ENCODE peak calls at places on chromosomes 6 and 20, in nine cellular contexts. P is stimulated activated CD4-positive, alpha-beta T cell treated with anti-CD3 and anti-CD28 coated beads, Interleukin-15, amount 100 ng/mL, for 1 hour; V is ACHN; M is tibial nerve; S is choroid plexus epithelial cell; C is T follicular helper cell; I is DMS153; O is EL; Q is Karpas-422. H is an unnamed sample.

GRCh38 chr6:104123227-104123626 is 736.5 kb downstream of the HACE1 start:
- DNase-seq in C (no peak), Q (no peak), I (no peak), P (no peak), M (no peak), S (no peak), O (no peak), V (no peak), H (no peak)

GRCh38 chr6:116244284-116244683 is 9.6 kb downstream of the TSPYL4 start:
- DNase-seq in O (no peak), I (peak), S (no peak), P (no peak), M (no peak), V (no peak), C (no peak), Q (no peak), H (no peak)

GRCh38 chr20:48456361-48457184 is 371.2 kb downstream of the PREX1 start:
- DNase-seq in S (no peak), V (no peak), P (no peak), O (no peak), M (no peak), C (no peak), Q (no peak), I (no peak), H (no peak)

GRCh38 chr6:113137411-113137810 is 719.7 kb upstream of the MARCKS start:
- DNase-seq in O (no peak), M (no peak), C (no peak), I (no peak), S (peak), V (no peak), Q (no peak), P (no peak), H (peak)

GRCh38 chr6:158642805-158643489 is 1.6 kb downstream of the DYNLT1 start:
- DNase-seq in S (no peak), P (no peak), I (no peak), Q (no peak), V (peak), O (no peak), M (no peak), C (no peak), H (no peak)

GRCh38 chr6:87722831-87723726 is 21.0 kb upstream of the AKIRIN2 start:
- DNase-seq in I (no peak), Q (no peak), C (no peak), M (no peak), O (peak), S (peak), V (peak), P (no peak), H (no peak)

GRCh38 chr20:55528482-55528881 is 476.8 kb downstream of the CBLN4 start:
- DNase-seq in V (no peak), Q (no peak), O (no peak), I (no peak), S (no peak), M (no peak), C (no peak), P (no peak), H (no peak)

GRCh38 chr20:50559856-50560623 is 49.9 kb downstream of the PTPN1 start:
- DNase-seq in C (no peak), I (no peak), P (no peak), V (no peak), O (no peak), M (no peak), Q (no peak), S (no peak), H (no peak)

GRCh38 chr6:157073596-157073995 is 249.7 kb downstream of the TMEM242 start:
- DNase-seq in S (no peak), I (no peak), C (no peak), Q (no peak), V (no peak), O (no peak), P (no peak), M (no peak), H (no peak)

GRCh38 chr6:68114648-68115047 is 520.4 kb upstream of the ADGRB3 start:
- DNase-seq in Q (no peak), O (no peak), S (no peak), I (no peak), V (no peak), P (no peak), C (no peak), M (no peak), H (no peak)

GRCh38 chr6:150592377-150592995 is 7.2 kb upstream of the PLEKHG1 start:
- DNase-seq in P (no peak), V (no peak), M (no peak), Q (no peak), C (no peak), O (no peak), I (no peak), S (no peak), H (no peak)

GRCh38 chr6:42316390-42316970 is 98.8 kb upstream of the MRPS10 start:
- DNase-seq in I (no peak), M (no peak), C (no peak), P (no peak), Q (peak), O (peak), V (peak), S (peak), H (no peak)

GRCh38 chr6:163958646-163959045 is 544.1 kb downstream of the QKI start:
- DNase-seq in M (no peak), Q (no peak), I (no peak), V (peak), P (no peak), C (no peak), O (peak), S (peak), H (no peak)

GRCh38 chr20:47315339-47315662 is 41.2 kb downstream of the ZMYND8 start:
- DNase-seq in C (no peak), Q (no peak), P (no peak), S (peak), M (no peak), O (peak), I (peak), V (no peak), H (no peak)

GRCh38 chr20:36861875-36862801 is 13.8 kb upstream of the TLDC2 start:
- DNase-seq in P (no peak), S (peak), V (peak), C (no peak), Q (peak), M (peak), I (peak), O (peak), H (peak)

GRCh38 chr20:12824353-12824752 is 184.4 kb upstream of the SPTLC3 start:
- DNase-seq in I (no peak), M (no peak), C (no peak), P (no peak), S (peak), V (no peak), Q (no peak), O (no peak), H (no peak)

GRCh38 chr20:23744726-23745646 is 5.7 kb downstream of the CST1 start:
- DNase-seq in O (no peak), S (no peak), C (no peak), M (no peak), I (no peak), P (no peak), V (no peak), Q (no peak), H (no peak)

GRCh38 chr6:110039996-110040383 is 61.9 kb downstream of the GPR6 start:
- DNase-seq in S (peak), Q (peak), V (peak), O (peak), I (peak), C (no peak), M (no peak), P (peak), H (no peak)

GRCh38 chr6:31945507-31946369 is at the start of gene CFB:
- DNase-seq in C (no peak), O (peak), I (no peak), M (peak), V (peak), Q (no peak), P (no peak), S (peak), H (peak)

GRCh38 chr20:4335722-4336121 is 320.4 kb upstream of the RNF24 start:
- DNase-seq in C (no peak), O (no peak), P (no peak), Q (no peak), M (no peak), I (no peak), S (no peak), V (no peak), H (no peak)

GRCh38 chr20:11445161-11445560 is 472.5 kb upstream of the BTBD3 start:
- DNase-seq in O (no peak), M (no peak), C (no peak), Q (no peak), I (no peak), S (no peak), V (no peak), P (no peak), H (no peak)

GRCh38 chr6:30263734-30264133 is 50.5 kb upstream of the TRIM26 start:
- DNase-seq in S (peak), Q (no peak), C (no peak), V (peak), I (no peak), O (peak), M (no peak), P (no peak), H (no peak)

GRCh38 chr6:14754636-14755513 is 491.0 kb upstream of the JARID2 start:
- DNase-seq in O (no peak), S (no peak), M (no peak), Q (no peak), V (no peak), P (no peak), C (no peak), I (no peak), H (no peak)

GRCh38 chr6:111597687-111598086 is 8.0 kb downstream of the TRAF3IP2 start:
- DNase-seq in C (no peak), S (no peak), Q (no peak), M (no peak), O (no peak), P (no peak), I (no peak), V (no peak), H (no peak)

GRCh38 chr20:45934046-45934586 is 367 bp upstream of the PCIF1 start:
- DNase-seq in C (no peak), S (peak), V (peak), Q (peak), M (peak), I (no peak), O (peak), P (no peak), H (peak)

GRCh38 chr20:62921119-62921687 is 5.1 kb downstream of the DIDO1 start:
- DNase-seq in O (peak), S (peak), I (peak), Q (peak), V (peak), M (no peak), P (peak), C (peak), H (no peak)

GRCh38 chr6:1862411-1862810 is 252.7 kb downstream of the FOXC1 start:
- DNase-seq in C (no peak), V (no peak), M (no peak), S (no peak), P (no peak), Q (no peak), I (no peak), O (no peak), H (no peak)

GRCh38 chr20:44805991-44806729 is 4.2 kb downstream of the RIMS4 start:
- DNase-seq in M (peak), C (no peak), O (peak), P (no peak), S (peak), Q (no peak), V (no peak), I (no peak), H (peak)

GRCh38 chr20:33304046-33304445 is 21.0 kb downstream of the BPIFB1 start:
- DNase-seq in S (no peak), I (no peak), P (no peak), O (no peak), V (no peak), C (no peak), Q (peak), M (no peak), H (no peak)

GRCh38 chr6:316753-317038 is 24.4 kb downstream of the DUSP22 start:
- DNase-seq in O (no peak), C (no peak), P (no peak), V (no peak), I (no peak), M (no peak), Q (no peak), S (no peak), H (no peak)

GRCh38 chr6:4564746-4565145 is 211.5 kb upstream of the CDYL start:
- DNase-seq in P (no peak), S (no peak), I (no peak), M (no peak), C (no peak), O (no peak), V (no peak), Q (no peak), H (no peak)

GRCh38 chr6:169141706-169142705 is 111.6 kb downstream of the THBS2 start:
- DNase-seq in Q (no peak), S (no peak), V (no peak), C (no peak), M (no peak), I (no peak), O (no peak), P (no peak), H (peak)

GRCh38 chr20:6976535-6976934 is 209.0 kb downstream of the BMP2 start:
- DNase-seq in I (no peak), S (peak), C (no peak), V (no peak), O (no peak), M (no peak), P (no peak), Q (no peak), H (no peak)

GRCh38 chr6:104612541-104612940 is 247.2 kb downstream of the HACE1 start:
- DNase-seq in S (no peak), I (no peak), V (no peak), M (no peak), Q (no peak), P (no peak), O (no peak), C (no peak), H (no peak)

GRCh38 chr6:111750753-111751684 is 122.2 kb downstream of the FYN start:
- DNase-seq in O (no peak), C (peak), V (no peak), P (no peak), S (peak), I (no peak), Q (peak), M (no peak), H (no peak)

GRCh38 chr6:54533567-54533966 is 225.3 kb downstream of the TINAG start:
- DNase-seq in S (no peak), O (no peak), V (no peak), C (no peak), Q (no peak), I (no peak), M (no peak), P (no peak), H (no peak)